ENCODE peak calls at places on chromosomes 6 and 20, in four cellular contexts. I is AG04450; T is CD4-positive, alpha-beta T cell; Y is body of pancreas. D is an unnamed sample. For H3K27me3 and H3K9me3, the result is how much of the 10 kb centered on the place peaks cover.

GRCh38 chr6:12892201-12892600 is 175.6 kb downstream of the PHACTR1 start:
- DNase-seq in T (no peak), I (no peak), Y (no peak), D (no peak)

GRCh38 chr6:56364482-56365313 is 117.3 kb upstream of the COL21A1 start:
- DNase-seq in I (no peak), T (no peak), Y (no peak), D (peak)

GRCh38 chr6:13863699-13864155 is 49.4 kb upstream of the MCUR1 start:
- DNase-seq in Y (no peak), T (no peak), I (no peak), D (no peak)

GRCh38 chr6:121482004-121482693 is 46.7 kb downstream of the GJA1 start:
- DNase-seq in T (no peak), Y (no peak), I (peak), D (no peak)

GRCh38 chr6:84455630-84456029 is 228.2 kb upstream of the CEP162 start:
- DNase-seq in T (no peak), I (no peak), Y (no peak), D (no peak)

GRCh38 chr6:53795254-53795701 is 473 bp downstream of the LRRC1 start:
- DNase-seq in T (no peak), I (no peak), Y (peak), D (no peak)

GRCh38 chr6:106411643-106412200 is 51.2 kb downstream of the CRYBG1 start:
- DNase-seq in T (no peak), Y (peak), I (no peak), D (no peak)

GRCh38 chr6:33212857-33213165 is 4.5 kb downstream of the RING1 start:
- DNase-seq in I (no peak), Y (no peak), T (no peak), D (no peak)

GRCh38 chr20:40562031-40562430 is 127.0 kb downstream of the MAFB start:
- DNase-seq in T (no peak), Y (no peak), I (no peak), D (no peak)

GRCh38 chr6:8191629-8192028 is 89.3 kb upstream of the EEF1E1 start:
- DNase-seq in I (no peak), T (no peak), Y (no peak), D (no peak)

GRCh38 chr6:42046491-42047219 is 3.7 kb upstream of the TAF8 start:
- DNase-seq in T (no peak), Y (no peak), I (no peak), D (no peak)

GRCh38 chr6:25024821-25025220 is 89.1 kb upstream of the RIPOR2 start:
- DNase-seq in I (no peak), T (no peak), Y (no peak), D (no peak)

GRCh38 chr6:109197061-109197460 is 101.8 kb downstream of the CEP57L1 start:
- DNase-seq in I (no peak), T (no peak), Y (peak), D (no peak)

GRCh38 chr20:34883087-34883688 is 6.8 kb downstream of the ACSS2 start:
- DNase-seq in I (no peak), T (no peak), Y (no peak), D (no peak)

GRCh38 chr6:82371799-82372508 is 8.3 kb downstream of the TPBG start:
- DNase-seq in T (no peak), I (no peak), Y (no peak), D (no peak)

GRCh38 chr6:127857051-127857637 is 43.7 kb downstream of the THEMIS start:
- DNase-seq in T (no peak), I (no peak), Y (no peak), D (no peak)

GRCh38 chr6:10453596-10453995 is 38.7 kb upstream of the TFAP2A start:
- DNase-seq in Y (no peak), T (no peak), I (no peak), D (no peak)

GRCh38 chr20:1900321-1900791 is 5.1 kb downstream of the SIRPA start:
- DNase-seq in I (peak), T (no peak), Y (peak), D (peak)

GRCh38 chr6:82372656-82373055 is 9.0 kb downstream of the TPBG start:
- DNase-seq in I (no peak), Y (no peak), T (no peak), D (no peak)

GRCh38 chr6:99613398-99613704 is 6.7 kb downstream of the PRDM13 start:
- DNase-seq in Y (no peak), T (no peak), I (no peak), D (peak)

GRCh38 chr6:85429346-85429745 is 20.5 kb upstream of the NT5E start:
- DNase-seq in Y (no peak), I (no peak), T (no peak), D (no peak)

GRCh38 chr6:36129889-36130671 is at the start of gene MAPK13:
- DNase-seq in T (no peak), I (no peak), Y (peak), D (no peak)

GRCh38 chr6:34151321-34152041 is 5.6 kb upstream of the GRM4 start:
- DNase-seq in Y (no peak), T (no peak), I (no peak), D (no peak)

GRCh38 chr6:90790696-90791095 is 203.8 kb upstream of the MAP3K7 start:
- DNase-seq in I (peak), Y (no peak), T (no peak), D (no peak)

GRCh38 chr20:24682496-24683090 is 213.2 kb downstream of the SYNDIG1 start:
- DNase-seq in I (no peak), T (no peak), Y (no peak), D (no peak)

GRCh38 chr20:8853805-8854338 is 215.0 kb upstream of the PLCB4 start:
- DNase-seq in Y (peak), I (peak), T (no peak), D (peak)

GRCh38 chr20:2237059-2237458 is 58.7 kb upstream of the TGM3 start:
- DNase-seq in I (peak), Y (peak), T (no peak), D (no peak)

GRCh38 chr6:127347188-127347587 is 3.8 kb upstream of the ECHDC1 start:
- DNase-seq in T (no peak), Y (no peak), I (no peak), D (no peak)

GRCh38 chr6:170297577-170298330 is 6.9 kb upstream of the DLL1 start:
- DNase-seq in Y (no peak), I (no peak), T (no peak), D (no peak)

GRCh38 chr6:121771937-121772717 is 336.7 kb downstream of the GJA1 start:
- DNase-seq in Y (no peak), I (no peak), T (no peak), D (no peak)

GRCh38 chr6:159899994-159900745 is 9.4 kb downstream of the MAS1 start:
- DNase-seq in Y (no peak), I (peak), T (no peak), D (no peak)

GRCh38 chr20:46296526-46297250 is 11.6 kb downstream of the CDH22 start:
- DNase-seq in I (no peak), T (no peak), Y (no peak), D (no peak)
- H3K27me3 ChIP-seq in I (under half), T (under half), Y (under half), D (under half)

DNA sequence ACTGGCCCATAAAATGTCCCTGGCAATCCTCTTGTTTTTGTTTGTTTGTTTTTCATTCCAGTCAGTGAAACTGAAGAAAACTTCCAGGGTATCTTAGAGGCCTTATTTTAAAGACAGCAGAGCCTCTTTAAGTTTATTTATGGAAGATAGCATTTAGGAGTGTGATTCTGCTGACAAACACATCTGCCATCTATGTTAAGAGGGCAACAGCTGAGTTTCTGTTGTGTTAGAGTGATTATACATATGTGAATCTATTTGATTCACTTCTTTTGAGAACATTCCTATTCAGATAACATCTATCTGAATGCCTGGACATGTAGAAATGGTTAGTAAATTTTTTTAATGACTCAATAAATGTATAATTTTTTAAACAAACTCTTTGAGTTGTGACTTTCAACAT is 812.5 kb downstream of the TENT5A start:
- DNase-seq in I (no peak), Y (no peak), T (no peak), D (no peak)
- H3K9me3 ChIP-seq in I (under half), Y (under half), T (under half), D (under half)

GRCh38 chr20:20782221-20782620 is 69.8 kb upstream of the RALGAPA2 start:
- DNase-seq in T (no peak), I (no peak), Y (no peak), D (no peak)

GRCh38 chr20:20782747-20783146 is 70.3 kb upstream of the RALGAPA2 start:
- DNase-seq in Y (no peak), I (no peak), T (no peak), D (no peak)

GRCh38 chr20:20785226-20785625 is 72.8 kb upstream of the RALGAPA2 start:
- DNase-seq in Y (no peak), I (no peak), T (no peak), D (no peak)

GRCh38 chr20:20781029-20781428 is 68.6 kb upstream of the RALGAPA2 start:
- DNase-seq in T (no peak), Y (no peak), I (no peak), D (no peak)

DNA sequence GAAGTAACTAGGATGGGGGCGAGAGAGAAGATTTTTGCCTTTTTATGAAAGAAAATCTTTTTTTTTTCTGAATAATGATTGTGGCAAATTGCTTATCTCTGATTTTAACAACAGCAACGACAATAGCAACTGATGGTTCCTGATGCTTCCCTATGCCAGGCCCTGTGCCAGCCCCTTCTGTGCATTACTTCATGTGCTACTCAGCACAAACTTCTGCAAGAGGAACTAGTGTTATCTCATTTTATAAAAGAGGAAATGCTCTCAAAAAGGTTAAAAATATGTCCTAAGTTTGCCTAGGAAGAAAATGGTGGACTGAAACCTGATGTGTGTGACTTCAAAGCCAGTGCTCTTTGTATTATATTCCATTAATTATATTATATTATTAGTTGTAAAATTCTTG is 74.0 kb upstream of the RALGAPA2 start:
- DNase-seq in T (no peak), I (no peak), Y (no peak), D (no peak)
- H3K27me3 ChIP-seq in T (under half), I (under half), Y (under half), D (under half)

GRCh38 chr20:41599699-41600104 is 18.5 kb downstream of the CHD6 start:
- DNase-seq in T (no peak), Y (no peak), I (no peak), D (no peak)

GRCh38 chr20:41592516-41593192 is 25.5 kb downstream of the CHD6 start:
- DNase-seq in I (no peak), T (no peak), Y (no peak), D (no peak)

GRCh38 chr20:41598719-41599118 is 19.5 kb downstream of the CHD6 start:
- DNase-seq in I (no peak), Y (no peak), T (no peak), D (no peak)

GRCh38 chr20:41594514-41595322 is 23.5 kb downstream of the CHD6 start:
- DNase-seq in Y (no peak), I (no peak), T (no peak), D (no peak)
- H3K9me3 ChIP-seq in Y (under half), I (under half), T (half or more), D (under half)

D was measured in BE2C.